ENCODE peak calls at places on chromosomes 3 and 15, in eight cellular contexts. One of them, this sample, is unnamed.

GRCh38 chr15:29252231-29252630 is 17.4 kb downstream of the NSMCE3 start:
- DNase-seq in right lobe of liver: no peak
- DNase-seq in NCI-H2171 treated with DMSO at 0.1 percent for 48 hours: no peak
- DNase-seq in neuronal stem cell: no peak
- DNase-seq in activated T-helper 1 cell treated with anti-CD3 and anti-CD28 coated beads, Interleukin-2, amount 50 U/mL, for 16 hours: no peak
- DNase-seq in CD4-positive, CD25-positive, alpha-beta regulatory T cell: no peak
- DNase-seq in NCI-H345: no peak
- DNase-seq in dorsolateral prefrontal cortex: no peak
- DNase-seq in this sample: no peak

GRCh38 chr3:33663042-33663441 is 55.0 kb downstream of the CLASP2 start:
- DNase-seq in right lobe of liver: no peak
- DNase-seq in NCI-H2171 treated with DMSO at 0.1 percent for 48 hours: peak; percentile 22
- DNase-seq in neuronal stem cell: no peak
- DNase-seq in activated T-helper 1 cell treated with anti-CD3 and anti-CD28 coated beads, Interleukin-2, amount 50 U/mL, for 16 hours: no peak
- DNase-seq in CD4-positive, CD25-positive, alpha-beta regulatory T cell: no peak
- DNase-seq in NCI-H345: no peak
- DNase-seq in dorsolateral prefrontal cortex: no peak
- DNase-seq in this sample: no peak

GRCh38 chr3:124934577-124934976 is at the start of gene MUC13:
- DNase-seq in right lobe of liver: no peak
- DNase-seq in NCI-H2171 treated with DMSO at 0.1 percent for 48 hours: no peak
- DNase-seq in neuronal stem cell: no peak
- DNase-seq in activated T-helper 1 cell treated with anti-CD3 and anti-CD28 coated beads, Interleukin-2, amount 50 U/mL, for 16 hours: no peak
- DNase-seq in CD4-positive, CD25-positive, alpha-beta regulatory T cell: no peak
- DNase-seq in NCI-H345: no peak
- DNase-seq in dorsolateral prefrontal cortex: no peak
- DNase-seq in this sample: no peak

GRCh38 chr15:60830479-60830878 is 351.5 kb upstream of the ICE2 start:
- DNase-seq in right lobe of liver: no peak
- DNase-seq in NCI-H2171 treated with DMSO at 0.1 percent for 48 hours: no peak
- DNase-seq in neuronal stem cell: no peak
- DNase-seq in activated T-helper 1 cell treated with anti-CD3 and anti-CD28 coated beads, Interleukin-2, amount 50 U/mL, for 16 hours: no peak
- DNase-seq in CD4-positive, CD25-positive, alpha-beta regulatory T cell: no peak
- DNase-seq in NCI-H345: no peak
- DNase-seq in dorsolateral prefrontal cortex: no peak
- DNase-seq in this sample: no peak

GRCh38 chr3:25674670-25675069 is 10.0 kb upstream of the TOP2B start:
- DNase-seq in right lobe of liver: no peak
- DNase-seq in NCI-H2171 treated with DMSO at 0.1 percent for 48 hours: no peak
- DNase-seq in neuronal stem cell: no peak
- DNase-seq in activated T-helper 1 cell treated with anti-CD3 and anti-CD28 coated beads, Interleukin-2, amount 50 U/mL, for 16 hours: no peak
- DNase-seq in CD4-positive, CD25-positive, alpha-beta regulatory T cell: no peak
- DNase-seq in NCI-H345: no peak
- DNase-seq in dorsolateral prefrontal cortex: no peak
- DNase-seq in this sample: no peak

GRCh38 chr3:123323781-123324180 is 122.0 kb downstream of the SEC22A start:
- DNase-seq in right lobe of liver: peak; percentile 54
- DNase-seq in NCI-H2171 treated with DMSO at 0.1 percent for 48 hours: no peak
- DNase-seq in neuronal stem cell: no peak
- DNase-seq in activated T-helper 1 cell treated with anti-CD3 and anti-CD28 coated beads, Interleukin-2, amount 50 U/mL, for 16 hours: no peak
- DNase-seq in CD4-positive, CD25-positive, alpha-beta regulatory T cell: no peak
- DNase-seq in NCI-H345: no peak
- DNase-seq in dorsolateral prefrontal cortex: no peak
- DNase-seq in this sample: no peak

GRCh38 chr15:55267401-55268053 is 22.1 kb downstream of the RAB27A start:
- DNase-seq in right lobe of liver: peak; percentile 63
- DNase-seq in NCI-H2171 treated with DMSO at 0.1 percent for 48 hours: no peak
- DNase-seq in neuronal stem cell: no peak
- DNase-seq in activated T-helper 1 cell treated with anti-CD3 and anti-CD28 coated beads, Interleukin-2, amount 50 U/mL, for 16 hours: peak; percentile 33
- DNase-seq in CD4-positive, CD25-positive, alpha-beta regulatory T cell: peak; percentile 57
- DNase-seq in NCI-H345: no peak
- DNase-seq in dorsolateral prefrontal cortex: no peak
- DNase-seq in this sample: peak; percentile 83

GRCh38 chr15:67107014-67107812 is 41.8 kb downstream of the SMAD3 start:
- DNase-seq in right lobe of liver: no peak
- DNase-seq in NCI-H2171 treated with DMSO at 0.1 percent for 48 hours: peak; percentile 38
- DNase-seq in neuronal stem cell: no peak
- DNase-seq in activated T-helper 1 cell treated with anti-CD3 and anti-CD28 coated beads, Interleukin-2, amount 50 U/mL, for 16 hours: no peak
- DNase-seq in CD4-positive, CD25-positive, alpha-beta regulatory T cell: no peak
- DNase-seq in NCI-H345: no peak
- DNase-seq in dorsolateral prefrontal cortex: no peak
- DNase-seq in this sample: peak; percentile 53

GRCh38 chr3:196210673-196211556 is at the start of gene ZDHHC19:
- DNase-seq in right lobe of liver: no peak
- DNase-seq in NCI-H2171 treated with DMSO at 0.1 percent for 48 hours: no peak
- DNase-seq in neuronal stem cell: no peak
- DNase-seq in activated T-helper 1 cell treated with anti-CD3 and anti-CD28 coated beads, Interleukin-2, amount 50 U/mL, for 16 hours: no peak
- DNase-seq in CD4-positive, CD25-positive, alpha-beta regulatory T cell: no peak
- DNase-seq in NCI-H345: no peak
- DNase-seq in dorsolateral prefrontal cortex: no peak
- DNase-seq in this sample: no peak

GRCh38 chr3:194827486-194827885 is 141.8 kb downstream of the FAM43A start:
- DNase-seq in right lobe of liver: no peak
- DNase-seq in NCI-H2171 treated with DMSO at 0.1 percent for 48 hours: no peak
- DNase-seq in neuronal stem cell: no peak
- DNase-seq in activated T-helper 1 cell treated with anti-CD3 and anti-CD28 coated beads, Interleukin-2, amount 50 U/mL, for 16 hours: no peak
- DNase-seq in CD4-positive, CD25-positive, alpha-beta regulatory T cell: no peak
- DNase-seq in NCI-H345: no peak
- DNase-seq in dorsolateral prefrontal cortex: no peak
- DNase-seq in this sample: no peak